ENCODE peak calls at places on chromosomes 4 and X, in five cellular contexts. E, J, X, D and T are unnamed samples.

GRCh38 chr4:107913283-107913899 is 18.0 kb upstream of the CYP2U1 start:
- DNase-seq in D (no peak), X (peak; percentile 83), E (peak; percentile 52), J (peak; percentile 83), T (no peak)

GRCh38 chr4:54499308-54500074 is 158.3 kb upstream of the KIT start:
- DNase-seq in X (no peak), D (no peak), J (peak; percentile 58), E (peak; percentile 10), T (no peak)

GRCh38 chr4:38119663-38120374 is 159.6 kb downstream of the PTTG2 start:
- DNase-seq in J (peak; percentile 27), E (peak; percentile 22), X (peak; percentile 87), D (no peak), T (no peak)

GRCh38 chr4:99361268-99361922 is 8.8 kb upstream of the ADH1C start:
- DNase-seq in J (no peak), D (no peak), E (no peak), X (no peak), T (no peak)

GRCh38 chrX:15170927-15171326 is 99.0 kb downstream of the ASB9 start:
- DNase-seq in X (no peak), E (no peak), J (no peak), D (no peak), T (no peak)

GRCh38 chrX:39261446-39262147 is 460.3 kb downstream of the MID1IP1 start:
- DNase-seq in D (no peak), E (peak; percentile 41), X (peak; percentile 56), J (peak; percentile 67), T (no peak)

GRCh38 chrX:68112321-68112720 is 321.0 kb downstream of the OPHN1 start:
- DNase-seq in D (no peak), E (no peak), J (no peak), X (peak; percentile 1), T (no peak)

GRCh38 chrX:69014200-69014599 is 151.1 kb downstream of the PJA1 start:
- DNase-seq in J (peak; percentile 52), X (no peak), E (no peak), D (no peak), T (no peak)

GRCh38 chrX:22800806-22801205 is 199.0 kb upstream of the DDX53 start:
- DNase-seq in X (no peak), D (no peak), E (no peak), J (no peak), T (no peak)

GRCh38 chr4:84944952-84945351 is 21.5 kb downstream of the WDFY3 start:
- DNase-seq in E (no peak), X (no peak), J (peak; percentile 58), D (no peak), T (no peak)

GRCh38 chr4:82801910-82802521 is 3.4 kb upstream of the SCD5 start:
- DNase-seq in X (peak; percentile 31), E (no peak), D (no peak), J (peak; percentile 66), T (no peak)

GRCh38 chr4:30718889-30719252 is 1.3 kb upstream of the PCDH7 start:
- DNase-seq in J (peak; percentile 50), E (no peak), X (peak; percentile 58), D (no peak), T (no peak)

GRCh38 chr4:1973218-1973617 is 35.6 kb downstream of the NELFA start:
- DNase-seq in E (no peak), D (peak; percentile 49), X (no peak), J (no peak), T (no peak)

GRCh38 chr4:3121110-3121509 is 46.6 kb downstream of the HTT start:
- DNase-seq in J (no peak), X (no peak), E (no peak), D (no peak), T (no peak)

GRCh38 chr4:8506373-8507250 is 66.0 kb downstream of the TRMT44 start:
- DNase-seq in J (no peak), D (no peak), X (no peak), E (no peak), T (peak; percentile 32)

GRCh38 chr4:10096976-10097330 is 19.6 kb downstream of the WDR1 start:
- DNase-seq in D (no peak), J (no peak), X (no peak), E (no peak), T (no peak)

GRCh38 chrX:133685806-133686205 is 270.5 kb upstream of the GPC4 start:
- DNase-seq in J (no peak), E (no peak), D (no peak), X (no peak), T (no peak)

GRCh38 chr4:37648084-37648817 is 37.9 kb downstream of the RELL1 start:
- DNase-seq in D (peak; percentile 67), J (peak; percentile 93), E (no peak), X (peak; percentile 80), T (no peak)

GRCh38 chrX:40100141-40100536 is 2.4 kb upstream of the BCOR start:
- DNase-seq in X (peak; percentile 34), D (peak; percentile 71), J (no peak), E (no peak), T (no peak)

GRCh38 chr4:113444386-113444785 is 317.2 kb downstream of the CAMK2D start:
- DNase-seq in E (no peak), X (no peak), J (peak; percentile 46), D (no peak), T (no peak)

GRCh38 chr4:123352240-123352945 is 44.2 kb upstream of the SPRY1 start:
- DNase-seq in J (peak; percentile 90), E (no peak), X (peak; percentile 29), D (no peak), T (no peak)

GRCh38 chr4:25666031-25666630 is 10.5 kb downstream of the SLC34A2 start:
- DNase-seq in E (no peak), D (peak; percentile 58), J (no peak), X (no peak), T (no peak)

GRCh38 chrX:39397561-39398200 is 596.4 kb downstream of the MID1IP1 start:
- DNase-seq in E (no peak), D (no peak), J (no peak), X (no peak), T (no peak)

GRCh38 chrX:129665916-129666644 is 11.3 kb upstream of the APLN start:
- DNase-seq in E (no peak), X (peak; percentile 73), D (no peak), J (peak; percentile 71), T (no peak)

GRCh38 chr4:16770887-16771286 is 127.6 kb downstream of the LDB2 start:
- DNase-seq in J (no peak), D (no peak), E (no peak), X (peak; percentile 79), T (no peak)

GRCh38 chrX:70171636-70172035 is 5.6 kb upstream of the DGAT2L6 start:
- DNase-seq in J (peak; percentile 39), D (no peak), X (no peak), E (no peak), T (no peak)

GRCh38 chrX:120719622-120720021 is 89.8 kb upstream of the C1GALT1C1 start:
- DNase-seq in J (no peak), D (no peak), X (no peak), E (no peak), T (no peak)

GRCh38 chr4:151688003-151688784 is 72.6 kb downstream of the GATB start:
- DNase-seq in D (no peak), J (no peak), X (no peak), E (no peak), T (no peak)

GRCh38 chrX:56762707-56763555 is 33.9 kb downstream of the NBDY start:
- DNase-seq in J (no peak), E (no peak), X (no peak), D (no peak), T (no peak)

GRCh38 chrX:119382606-119383005 is 16.5 kb upstream of the SLC25A43 start:
- DNase-seq in X (peak; percentile 7), J (no peak), D (no peak), E (no peak), T (no peak)

GRCh38 chrX:137926090-137926489 is 360.2 kb downstream of the ZIC3 start:
- DNase-seq in D (no peak), E (peak; percentile 10), J (peak; percentile 0), X (peak; percentile 33), T (no peak)

GRCh38 chr4:6595897-6596537 is 21.0 kb downstream of the MAN2B2 start:
- DNase-seq in J (peak; percentile 18), D (no peak), E (peak; percentile 40), X (no peak), T (no peak)

GRCh38 chrX:109709129-109709631 is 23.9 kb downstream of the ACSL4 start:
- DNase-seq in E (no peak), X (peak; percentile 86), D (no peak), J (peak; percentile 63), T (no peak)